ENCODE peak calls at places on chromosomes 12 and 14, in seven cellular contexts. B, W, L, N, A, S and Q are unnamed samples.

GRCh38 chr14:96793547-96793946 is 3.6 kb upstream of the VRK1 start:
- DNase-seq in S (no peak), B (no peak), W (no peak), A (no peak), L (no peak), N (no peak), Q (no peak)

GRCh38 chr12:2891240-2892053 is 756 bp downstream of the TULP3 start:
- DNase-seq in B (peak; percentile 47), S (peak; percentile 50), A (peak; percentile 57), W (peak; percentile 55), L (no peak), N (peak; percentile 58), Q (peak; percentile 42)

GRCh38 chr14:24232645-24233537 is at the start of gene GMPR2:
- DNase-seq in L (no peak), W (no peak), S (no peak), A (no peak), N (no peak), B (no peak), Q (no peak)

GRCh38 chr12:76310110-76310509 is 38.1 kb downstream of the BBS10 start:
- DNase-seq in L (no peak), A (no peak), W (no peak), S (no peak), B (no peak), N (no peak), Q (peak; percentile 47)

GRCh38 chr12:115158816-115159215 is 474.8 kb upstream of the TBX3 start:
- DNase-seq in A (no peak), W (no peak), N (no peak), S (no peak), L (no peak), B (no peak), Q (no peak)

GRCh38 chr14:20515846-20516245 is 10.5 kb downstream of the RNASE10 start:
- DNase-seq in W (no peak), L (no peak), S (no peak), A (no peak), B (no peak), N (no peak), Q (no peak)

GRCh38 chr12:8052679-8053078 is 13.5 kb downstream of the C3AR1 start:
- DNase-seq in N (no peak), A (peak; percentile 50), S (peak; percentile 54), W (no peak), L (no peak), B (no peak), Q (no peak)

GRCh38 chr14:83779266-83779665 is 1750.7 kb upstream of the FLRT2 start:
- DNase-seq in S (no peak), L (no peak), B (no peak), N (no peak), W (no peak), A (no peak), Q (peak; percentile 16)

GRCh38 chr14:22147716-22148115 is 441.3 kb downstream of the DAD1 start:
- DNase-seq in B (no peak), L (no peak), S (no peak), N (no peak), A (no peak), W (no peak), Q (no peak)

GRCh38 chr12:108643941-108644742 is 10.4 kb upstream of the SELPLG start:
- DNase-seq in A (no peak), N (peak; percentile 51), B (no peak), L (no peak), W (peak; percentile 73), S (peak; percentile 82), Q (peak; percentile 78)

GRCh38 chr14:50560929-50561280 is 960 bp downstream of the ATL1 start:
- DNase-seq in W (peak; percentile 84), S (peak; percentile 85), A (peak; percentile 10), N (peak; percentile 84), L (peak; percentile 15), B (peak; percentile 74), Q (peak; percentile 26)

GRCh38 chr12:107492393-107493134 is 193.0 kb upstream of the PWP1 start:
- DNase-seq in B (no peak), A (no peak), S (no peak), W (no peak), L (no peak), N (no peak), Q (no peak)

GRCh38 chr12:68007023-68007422 is 17.8 kb downstream of the IFNG-AS1 start:
- DNase-seq in N (no peak), W (no peak), A (no peak), L (no peak), S (no peak), B (no peak), Q (no peak)

GRCh38 chr14:24058260-24058950 is 6.6 kb downstream of the CARMIL3 start:
- DNase-seq in A (peak; percentile 28), S (peak; percentile 65), B (peak; percentile 81), W (peak; percentile 75), N (peak; percentile 63), L (no peak), Q (peak; percentile 66)

GRCh38 chr12:107622005-107622404 is 63.6 kb upstream of the PWP1 start:
- DNase-seq in W (no peak), A (peak; percentile 17), B (no peak), L (no peak), S (no peak), N (no peak), Q (peak; percentile 62)

GRCh38 chr14:22339277-22339676 is 249.7 kb downstream of the DAD1 start:
- DNase-seq in N (peak; percentile 81), B (peak; percentile 46), L (no peak), W (peak; percentile 86), S (peak; percentile 87), A (no peak), Q (no peak)

GRCh38 chr12:12010277-12011031 is 60.3 kb upstream of the BCL2L14 start:
- DNase-seq in N (no peak), B (no peak), A (no peak), L (peak; percentile 24), W (no peak), S (peak; percentile 65), Q (no peak)

GRCh38 chr12:82874935-82875334 is 188.2 kb downstream of the TMTC2 start:
- DNase-seq in W (no peak), B (no peak), A (no peak), L (no peak), N (no peak), S (no peak), Q (peak; percentile 19)

GRCh38 chr14:52327374-52328226 is 13.5 kb downstream of the PTGER2 start:
- DNase-seq in S (no peak), N (no peak), W (no peak), B (no peak), A (no peak), L (no peak), Q (no peak)

GRCh38 chr12:27277846-27278260 is 33.8 kb downstream of the STK38L start:
- DNase-seq in S (no peak), N (no peak), W (peak; percentile 74), L (no peak), A (no peak), B (no peak), Q (peak; percentile 7)

GRCh38 chr12:27178251-27178650 is 65.8 kb upstream of the STK38L start:
- DNase-seq in A (no peak), S (no peak), B (no peak), L (no peak), W (no peak), N (no peak), Q (no peak)

GRCh38 chr14:72516936-72517408 is 376.9 kb downstream of the DPF3 start:
- DNase-seq in W (peak; percentile 22), N (peak; percentile 68), L (no peak), A (peak; percentile 69), B (peak; percentile 64), S (peak; percentile 42), Q (peak; percentile 7)

GRCh38 chr12:93242154-93242958 is 135.4 kb upstream of the NUDT4 start:
- DNase-seq in B (no peak), W (no peak), N (no peak), S (no peak), A (no peak), L (no peak), Q (no peak)

GRCh38 chr12:55929306-55929791 is 1.6 kb upstream of the DGKA start:
- DNase-seq in L (no peak), A (no peak), N (no peak), W (no peak), B (peak; percentile 52), S (no peak), Q (no peak)

GRCh38 chr12:82522762-82523161 is 163.9 kb upstream of the TMTC2 start:
- DNase-seq in N (no peak), W (no peak), A (no peak), L (no peak), S (no peak), B (no peak), Q (no peak)

GRCh38 chr12:10851243-10851858 is 2.1 kb upstream of the PRR4 start:
- DNase-seq in S (no peak), L (no peak), W (no peak), N (no peak), A (no peak), B (no peak), Q (no peak)

GRCh38 chr14:56423591-56423991 is 156.0 kb upstream of the TMEM260 start:
- DNase-seq in S (no peak), B (no peak), L (no peak), W (no peak), A (no peak), N (no peak), Q (no peak)

GRCh38 chr12:115213538-115213961 is 529.6 kb upstream of the TBX3 start:
- DNase-seq in N (no peak), A (no peak), S (peak; percentile 56), B (no peak), W (no peak), L (no peak), Q (no peak)

DNA sequence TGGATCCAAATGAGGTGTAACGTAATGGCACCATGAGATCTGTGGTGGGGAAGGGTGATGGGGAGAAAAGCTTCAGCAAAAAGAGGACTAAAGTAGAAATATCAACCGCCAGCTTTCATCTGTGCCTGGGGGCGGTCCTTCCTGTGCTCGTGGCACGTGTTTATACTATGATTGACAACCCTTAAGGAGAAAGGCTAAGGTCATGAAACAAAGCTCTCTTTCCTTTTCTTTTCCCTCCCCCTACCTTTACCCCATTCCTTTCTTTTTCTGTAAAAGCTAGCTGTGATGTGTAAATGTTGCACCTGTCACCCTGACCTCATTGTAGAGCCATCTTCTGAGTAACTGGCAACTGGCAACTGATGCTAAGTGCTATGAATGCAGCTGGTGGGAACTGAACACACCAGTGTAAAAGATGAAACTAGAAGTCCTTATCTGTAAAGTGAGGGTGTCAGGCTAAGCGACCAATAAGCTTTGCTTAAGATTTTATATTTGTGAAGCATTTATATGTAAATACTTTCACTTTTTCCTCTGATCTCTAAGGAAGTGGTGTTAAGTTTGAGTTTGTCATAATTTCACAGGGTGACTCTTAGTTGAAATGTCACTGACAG is 102.8 kb upstream of the BCAT1 start:
- DNase-seq in N (no peak), S (no peak), A (peak; percentile 65), B (no peak), W (no peak), L (no peak), Q (no peak)
- TF ChIP-seq POLR2A in N (no peak), S (no peak), A (no peak), B (no peak), W (no peak), L (no peak), Q (no peak)

GRCh38 chr12:9163392-9163791 is 44.8 kb downstream of the PZP start:
- DNase-seq in A (no peak), W (peak; percentile 27), L (no peak), S (no peak), B (no peak), N (no peak), Q (no peak)
- TF ChIP-seq POLR2A in A (no peak), W (no peak), L (no peak), S (no peak), B (no peak), N (no peak), Q (no peak)

GRCh38 chr14:105065280-105066228 is at the start of gene GPR132:
- DNase-seq in A (no peak), W (no peak), N (no peak), L (peak; percentile 48), B (peak; percentile 63), S (peak; percentile 68), Q (no peak)
- TF ChIP-seq POLR2A in A (no peak), W (no peak), N (no peak), L (peak; percentile 81), B (no peak), S (no peak), Q (no peak)

GRCh38 chr14:92121670-92122350 is at the start of the genes CPSF2 and NDUFB1:
- DNase-seq in S (peak; percentile 88), L (peak; percentile 43), A (peak; percentile 91), W (peak; percentile 77), B (peak; percentile 82), N (peak; percentile 83), Q (peak; percentile 84)
- TF ChIP-seq POLR2A in S (no peak), L (peak; percentile 69), A (peak; percentile 95), W (peak; percentile 39), B (no peak), N (peak; percentile 35), Q (peak; percentile 87)